ENCODE peak calls at places on chromosomes 11 and 22, in four cellular contexts. L, J, B and Y are unnamed samples.

GRCh38 chr22:41530612-41531421 is 13.5 kb downstream of the POLR3H start:
- DNase-seq in B (no peak), J (no peak), L (no peak), Y (no peak)

GRCh38 chr22:46083383-46084350 is 66.7 kb upstream of the PPARA start:
- DNase-seq in J (no peak), B (no peak), L (no peak), Y (no peak)

GRCh38 chr22:47100019-47100418 is 337.6 kb downstream of the TBC1D22A start:
- DNase-seq in J (no peak), B (no peak), L (no peak), Y (no peak)

GRCh38 chr11:116773203-116774112 is 671 bp upstream of the BUD13 start:
- DNase-seq in L (no peak), B (peak; percentile 63), J (peak; percentile 17), Y (no peak)

GRCh38 chr11:130315354-130315970 is 745 bp upstream of the ZBTB44 start:
- DNase-seq in L (peak; percentile 14), J (no peak), B (no peak), Y (no peak)

GRCh38 chr22:19291218-19291579 is 320 bp downstream of the CLTCL1 start:
- DNase-seq in B (no peak), L (peak; percentile 88), J (no peak), Y (no peak)

GRCh38 chr11:119310682-119311052 is 6.3 kb downstream of the MCAM start:
- DNase-seq in B (no peak), L (no peak), J (no peak), Y (no peak)

GRCh38 chr22:49151256-49152131 is 676.2 kb downstream of the BRD1 start:
- DNase-seq in J (no peak), L (no peak), B (no peak), Y (no peak)

GRCh38 chr22:29055192-29055830 is 6.3 kb downstream of the C22orf31 start:
- DNase-seq in J (no peak), B (no peak), L (no peak), Y (no peak)

GRCh38 chr11:11968511-11969280 is 39.7 kb downstream of the DKK3 start:
- DNase-seq in B (no peak), J (peak; percentile 44), L (no peak), Y (no peak)

GRCh38 chr22:48476599-48476998 is 1351.1 kb downstream of the BRD1 start:
- DNase-seq in J (no peak), B (no peak), L (no peak), Y (no peak)

GRCh38 chr22:36386900-36387663 is 685 bp downstream of the MYH9 start:
- DNase-seq in J (no peak), L (no peak), B (peak; percentile 30), Y (no peak)

GRCh38 chr11:78199015-78199652 is 10.4 kb downstream of the USP35 start:
- DNase-seq in B (no peak), J (no peak), L (no peak), Y (no peak)

GRCh38 chr11:12269446-12270214 is 107.7 kb upstream of the PARVA start:
- DNase-seq in J (no peak), B (no peak), L (no peak), Y (no peak)

GRCh38 chr11:75199412-75199955 is 41.1 kb upstream of the TPBGL start:
- DNase-seq in B (no peak), J (no peak), L (no peak), Y (no peak)

GRCh38 chr11:64146036-64146943 is 19.6 kb downstream of the MACROD1 start:
- DNase-seq in J (peak; percentile 37), L (peak; percentile 83), B (peak; percentile 29), Y (no peak)

GRCh38 chr22:43436536-43437267 is 24.9 kb downstream of the MPPED1 start:
- DNase-seq in L (no peak), J (no peak), B (no peak), Y (no peak)

GRCh38 chr11:122769126-122769780 is 69.0 kb upstream of the CRTAM start:
- DNase-seq in J (peak; percentile 61), B (no peak), L (no peak), Y (no peak)

GRCh38 chr11:8989411-8989810 is 14.4 kb downstream of the NRIP3 start:
- DNase-seq in J (peak; percentile 57), B (no peak), L (peak; percentile 37), Y (no peak)

GRCh38 chr11:515131-515530 is 8.1 kb upstream of the RNH1 start:
- DNase-seq in L (no peak), J (no peak), B (no peak), Y (no peak)

GRCh38 chr11:104090767-104091166 is 54.3 kb downstream of the DDI1 start:
- DNase-seq in L (no peak), J (no peak), B (no peak), Y (no peak)

GRCh38 chr11:11311169-11311568 is 41.9 kb downstream of the CSNK2A3 start:
- DNase-seq in J (no peak), L (no peak), B (no peak), Y (peak; percentile 9)

GRCh38 chr11:129959687-129960086 is 42.9 kb downstream of the PRDM10 start:
- DNase-seq in L (no peak), B (no peak), J (no peak), Y (no peak)

GRCh38 chr22:18955696-18956095 is 19.6 kb upstream of the PRODH start:
- DNase-seq in L (no peak), J (no peak), B (no peak), Y (no peak)

GRCh38 chr11:22666700-22667439 is 459 bp downstream of the GAS2 start:
- DNase-seq in J (no peak), B (peak; percentile 2), L (no peak), Y (no peak)

GRCh38 chr22:30182365-30182764 is 64.2 kb downstream of the LIF start:
- DNase-seq in J (peak; percentile 52), L (no peak), B (peak; percentile 39), Y (no peak)
- TF ChIP-seq FOS in J (no peak), L (no peak), B (no peak), Y (no peak)

DNA sequence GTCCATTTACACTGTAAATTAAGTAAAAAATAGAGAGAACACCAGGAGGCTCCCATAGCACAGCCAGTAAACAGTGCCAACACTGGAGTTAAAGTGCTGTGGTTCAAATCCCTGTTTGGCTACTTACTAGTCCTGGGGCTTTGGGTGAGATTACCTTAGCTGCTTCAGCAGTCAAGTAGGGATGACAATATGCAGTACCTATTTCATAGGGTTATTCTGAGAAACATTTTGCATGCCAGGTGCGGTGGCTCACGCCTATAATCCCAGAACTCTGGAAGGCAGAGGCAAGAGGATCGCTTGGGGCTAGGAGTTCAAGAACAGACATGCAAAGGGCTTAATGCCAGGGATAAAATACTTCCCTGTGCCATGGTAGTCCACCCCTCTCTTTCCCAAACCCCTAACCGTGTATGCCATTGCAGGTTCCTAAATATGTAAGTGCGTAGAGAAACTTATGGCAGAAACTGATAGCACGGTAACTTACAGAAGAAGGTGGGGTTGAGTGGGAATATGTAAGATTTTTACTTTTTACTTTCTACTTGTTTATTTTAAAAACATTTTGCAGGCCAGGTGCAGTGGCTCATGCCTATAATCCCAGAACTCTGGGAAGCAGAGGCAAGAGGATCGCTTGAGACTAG is 86.4 kb upstream of the PICALM start:
- DNase-seq in B (no peak), J (no peak), L (peak; percentile 56), Y (no peak)
- TF ChIP-seq FOS in B (no peak), J (no peak), L (no peak), Y (no peak)

GRCh38 chr22:17434856-17435255 is 65.6 kb downstream of the CECR2 start:
- DNase-seq in L (no peak), J (no peak), B (no peak), Y (no peak)

GRCh38 chr22:17431179-17431578 is 61.9 kb downstream of the CECR2 start:
- DNase-seq in J (no peak), B (no peak), L (no peak), Y (no peak)

GRCh38 chr22:17435375-17435774 is 66.1 kb downstream of the CECR2 start:
- DNase-seq in L (no peak), J (no peak), B (no peak), Y (no peak)

GRCh38 chr22:17429516-17429915 is 60.3 kb downstream of the CECR2 start:
- DNase-seq in B (no peak), L (no peak), J (no peak), Y (no peak)

GRCh38 chr22:17430298-17430900 is 61.1 kb downstream of the CECR2 start:
- DNase-seq in B (no peak), L (no peak), J (no peak), Y (no peak)
- TF ChIP-seq FOS in B (no peak), L (no peak), J (no peak), Y (no peak)

DNA sequence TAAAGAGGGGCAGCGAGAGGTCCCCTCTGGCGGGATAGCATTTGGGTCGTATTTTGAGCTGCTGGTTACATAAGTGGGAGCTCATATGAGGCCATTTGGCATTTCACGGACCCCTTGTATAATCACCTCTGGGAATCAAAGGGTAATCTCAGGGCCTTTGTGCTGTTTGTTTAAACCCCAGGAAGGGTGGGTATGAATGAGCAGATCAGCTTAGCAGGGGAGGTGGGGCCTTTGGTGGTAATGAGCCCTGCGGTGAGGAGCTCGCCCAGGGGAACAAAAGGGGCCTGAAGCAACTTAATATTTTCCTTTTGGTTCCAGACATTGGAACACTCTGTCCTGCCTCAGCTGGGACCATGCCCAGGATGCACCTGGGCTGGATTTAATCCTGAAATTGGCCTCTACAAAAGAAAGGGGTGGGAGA is 10.2 kb downstream of the TSKU start:
- DNase-seq in J (no peak), L (no peak), B (no peak), Y (no peak)
- TF ChIP-seq FOS in J (no peak), L (no peak), B (no peak), Y (no peak)

GRCh38 chr11:112247198-112247597 is 13.5 kb downstream of the PLET1 start:
- DNase-seq in L (no peak), B (no peak), J (peak; percentile 80), Y (no peak)

GRCh38 chr11:112235750-112236390 is 9.6 kb downstream of the PTS start:
- DNase-seq in L (no peak), B (no peak), J (no peak), Y (no peak)

GRCh38 chr11:112238041-112238440 is 11.8 kb downstream of the PTS start:
- DNase-seq in B (no peak), L (no peak), J (no peak), Y (no peak)

GRCh38 chr11:112237451-112237850 is 11.2 kb downstream of the PTS start:
- DNase-seq in J (no peak), L (no peak), B (no peak), Y (no peak)

DNA sequence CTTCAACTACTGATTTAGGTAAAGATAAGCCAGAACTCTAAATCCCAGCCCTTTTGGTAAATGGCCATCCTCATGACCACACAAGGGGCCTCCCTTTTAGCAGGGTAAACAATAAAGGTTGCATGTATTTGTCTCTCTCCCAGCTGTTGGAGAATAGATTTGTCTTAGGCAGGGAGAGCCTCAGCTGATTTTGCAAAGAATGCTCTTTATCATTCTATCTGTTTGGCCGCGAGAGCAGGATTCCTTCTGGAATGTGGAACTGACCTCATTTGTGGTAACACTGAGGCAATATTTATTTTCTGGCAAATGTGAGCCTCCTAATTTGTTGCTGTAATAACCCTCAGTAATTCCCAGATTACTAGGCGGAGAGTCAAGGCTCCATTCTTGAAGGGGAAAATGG is 15.3 kb downstream of the PTS start:
- DNase-seq in B (no peak), L (no peak), J (peak; percentile 85), Y (no peak)
- TF ChIP-seq FOS in B (no peak), L (no peak), J (peak; percentile 9), Y (no peak)